ENCODE peak calls at places on chromosomes 13 and 19, in ten cellular contexts. Y is neural crest cell; Z is globus pallidus; L is type B pancreatic cell; F is stimulated activated CD4-positive, alpha-beta T cell treated with anti-CD3 and anti-CD28 coated beads, Interleukin-1b, Interleukin-23, amount 100 ng/mL, for 24 hours; D is lower lobe of right lung; A is fibroblast of lung; E is epithelial cell of esophagus; O is stimulated activated CD8-positive, alpha-beta memory T cell treated with anti-CD3 and anti-CD28 coated beads, Interleukin-7, amount 100 ng/mL, for 4 hours; K is psoas muscle. S is an unnamed sample.

GRCh38 chr13:40341501-40341900 is 324.9 kb downstream of the FOXO1 start:
- DNase-seq in D (no peak), L (no peak), F (no peak), E (no peak), Y (no peak), O (no peak), A (no peak), K (no peak), Z (no peak), S (no peak)

GRCh38 chr19:5093297-5093858 is 124.5 kb downstream of the KDM4B start:
- DNase-seq in Z (no peak), F (no peak), Y (no peak), K (no peak), A (no peak), E (no peak), O (no peak), L (no peak), D (no peak), S (no peak)

GRCh38 chr13:73142091-73142490 is 83.3 kb downstream of the KLF5 start:
- DNase-seq in D (no peak), Z (no peak), Y (no peak), E (no peak), O (no peak), A (peak), L (no peak), F (no peak), K (no peak), S (no peak)

GRCh38 chr19:45211751-45212381 is 33.3 kb downstream of the BLOC1S3 start:
- DNase-seq in A (no peak), Z (no peak), O (no peak), E (no peak), K (peak), F (no peak), L (no peak), D (peak), Y (no peak), S (no peak)

GRCh38 chr19:8208710-8209110 is 460 bp upstream of the CERS4 start:
- DNase-seq in O (no peak), K (no peak), F (no peak), Y (no peak), D (no peak), Z (no peak), E (no peak), L (no peak), A (no peak), S (no peak)

GRCh38 chr13:80132741-80133601 is 208.0 kb downstream of the SPRY2 start:
- DNase-seq in A (peak), F (no peak), Y (peak), D (peak), O (no peak), Z (peak), L (no peak), K (peak), E (no peak), S (peak)

GRCh38 chr13:95254341-95254740 is 46.9 kb downstream of the ABCC4 start:
- DNase-seq in A (no peak), E (peak), Z (no peak), Y (no peak), O (no peak), F (no peak), D (no peak), L (no peak), K (no peak), S (no peak)

GRCh38 chr19:42422576-42423461 is 4.4 kb downstream of the LIPE start:
- DNase-seq in Y (peak), D (no peak), L (no peak), K (no peak), O (peak), E (peak), Z (peak), A (no peak), F (peak), S (no peak)

GRCh38 chr13:52968074-52968700 is 60.4 kb upstream of the OLFM4 start:
- DNase-seq in A (peak), L (peak), F (peak), K (peak), Y (peak), D (peak), O (peak), E (peak), Z (peak), S (peak)

GRCh38 chr13:61029064-61029463 is 386.6 kb downstream of the PCDH20 start:
- DNase-seq in L (no peak), Y (no peak), O (no peak), Z (no peak), D (no peak), A (no peak), F (no peak), E (no peak), K (no peak), S (peak)

GRCh38 chr19:43362179-43362578 is 8.7 kb downstream of the CD177 start:
- DNase-seq in F (no peak), A (no peak), E (no peak), Z (no peak), O (no peak), K (no peak), L (no peak), Y (no peak), D (no peak), S (no peak)

GRCh38 chr19:21398851-21399250 is 1.9 kb downstream of the ZNF493 start:
- DNase-seq in F (no peak), D (no peak), O (no peak), A (peak), Z (no peak), L (no peak), Y (no peak), E (peak), K (no peak), S (no peak)

GRCh38 chr13:27493981-27494380 is 43.6 kb upstream of the MTIF3 start:
- DNase-seq in F (no peak), K (no peak), E (no peak), A (no peak), L (no peak), Y (no peak), Z (no peak), D (no peak), O (no peak), S (no peak)